ENCODE peak calls at places on chromosome 5, in five cellular contexts. Z is kidney epithelial cell, R is fibroblast of mammary gland, Q is NCI-H1105 treated with DMSO at 0.1 percent for 48 hours, Y is GM04504. K is an unnamed sample.

GRCh38 chr5:58455966-58456365 is 3.9 kb downstream of the PLK2 start:
- DNase-seq in Z (no peak), R (no peak), Q (no peak), Y (no peak), K (no peak)

GRCh38 chr5:171251519-171251918 is 57.5 kb upstream of the TLX3 start:
- DNase-seq in Z (no peak), R (no peak), Q (no peak), Y (no peak), K (no peak)

GRCh38 chr5:116703923-116704322 is 129.3 kb upstream of the SEMA6A start:
- DNase-seq in Z (no peak), R (no peak), Q (no peak), Y (no peak), K (no peak)

GRCh38 chr5:157575096-157575872 is at the start of gene ADAM19:
- DNase-seq in Z (no peak), R (peak), Q (peak), Y (peak), K (peak)

GRCh38 chr5:163104496-163104895 is 332.9 kb upstream of the CCNG1 start:
- DNase-seq in Z (no peak), R (no peak), Q (no peak), Y (no peak), K (peak)

GRCh38 chr5:139667001-139667729 is 19.0 kb downstream of the CXXC5 start:
- DNase-seq in Z (no peak), R (peak), Q (no peak), Y (no peak), K (no peak)

GRCh38 chr5:133384120-133384855 is 228.1 kb downstream of the FSTL4 start:
- DNase-seq in Z (no peak), R (no peak), Q (no peak), Y (no peak), K (no peak)

GRCh38 chr5:74122175-74122574 is 496.2 kb downstream of the ARHGEF28 start:
- DNase-seq in Z (no peak), R (no peak), Q (no peak), Y (no peak), K (no peak)

GRCh38 chr5:56233230-56233629 is at the start of gene ANKRD55:
- DNase-seq in Z (no peak), R (no peak), Q (peak), Y (no peak), K (no peak)

GRCh38 chr5:79263290-79263689 is 27.4 kb downstream of the JMY start:
- DNase-seq in Z (no peak), R (no peak), Q (no peak), Y (no peak), K (no peak)

GRCh38 chr5:150565868-150566267 is 57.9 kb downstream of the NDST1 start:
- DNase-seq in Z (no peak), R (no peak), Q (no peak), Y (no peak), K (no peak)

GRCh38 chr5:15483348-15484090 is 16.5 kb upstream of the FBXL7 start:
- DNase-seq in Z (no peak), R (no peak), Q (peak), Y (no peak), K (no peak)

GRCh38 chr5:10538789-10539684 is 24.8 kb upstream of the ANKRD33B start:
- DNase-seq in Z (no peak), R (no peak), Q (no peak), Y (no peak), K (no peak)

GRCh38 chr5:103424453-103425205 is 138.0 kb downstream of the NUDT12 start:
- DNase-seq in Z (peak), R (peak), Q (no peak), Y (no peak), K (no peak)

GRCh38 chr5:60514152-60514551 is 185.8 kb downstream of the DEPDC1B start:
- DNase-seq in Z (no peak), R (no peak), Q (no peak), Y (no peak), K (no peak)

GRCh38 chr5:1640276-1640898 is 116.6 kb upstream of the LPCAT1 start:
- DNase-seq in Z (no peak), R (no peak), Q (no peak), Y (no peak), K (no peak)

GRCh38 chr5:158140120-158140778 is 281.3 kb upstream of the CLINT1 start:
- DNase-seq in Z (no peak), R (peak), Q (no peak), Y (no peak), K (no peak)

GRCh38 chr5:144812770-144813169 is 642.1 kb downstream of the KCTD16 start:
- DNase-seq in Z (no peak), R (peak), Q (no peak), Y (peak), K (no peak)

GRCh38 chr5:138716456-138716924 is 36.7 kb upstream of the CTNNA1 start:
- DNase-seq in Z (no peak), R (no peak), Q (peak), Y (no peak), K (no peak)

GRCh38 chr5:43270686-43271085 is 42.5 kb downstream of the HMGCS1 start:
- DNase-seq in Z (no peak), R (no peak), Q (no peak), Y (no peak), K (no peak)

GRCh38 chr5:160850439-160850838 is 1.6 kb downstream of the ATP10B start:
- DNase-seq in Z (no peak), R (no peak), Q (no peak), Y (no peak), K (no peak)

GRCh38 chr5:9927521-9927997 is 297.4 kb upstream of the TAS2R1 start:
- DNase-seq in Z (no peak), R (peak), Q (no peak), Y (no peak), K (no peak)

GRCh38 chr5:178434851-178435250 is 155.3 kb downstream of the COL23A1 start:
- DNase-seq in Z (no peak), R (no peak), Q (no peak), Y (no peak), K (no peak)

GRCh38 chr5:112366987-112367386 is 52.1 kb downstream of the EPB41L4A start:
- DNase-seq in Z (no peak), R (no peak), Q (no peak), Y (no peak), K (no peak)

GRCh38 chr5:74149395-74149794 is 491.1 kb downstream of the ENC1 start:
- DNase-seq in Z (no peak), R (peak), Q (no peak), Y (peak), K (peak)

GRCh38 chr5:143696920-143697319 is 115.0 kb upstream of the HMHB1 start:
- DNase-seq in Z (no peak), R (no peak), Q (no peak), Y (no peak), K (no peak)

GRCh38 chr5:177496111-177497010 is 1.0 kb downstream of the PDLIM7 start:
- DNase-seq in Z (peak), R (peak), Q (peak), Y (peak), K (no peak)

GRCh38 chr5:113264061-113264460 is 170.7 kb downstream of the TSSK1B start:
- DNase-seq in Z (peak), R (peak), Q (no peak), Y (no peak), K (no peak)

GRCh38 chr5:56450766-56451165 is 217.6 kb upstream of the ANKRD55 start:
- DNase-seq in Z (no peak), R (no peak), Q (no peak), Y (no peak), K (no peak)

GRCh38 chr5:147084702-147085101 is 150.1 kb upstream of the STK32A start:
- DNase-seq in Z (no peak), R (no peak), Q (no peak), Y (no peak), K (no peak)

GRCh38 chr5:126514159-126515141 is 80.6 kb downstream of the ALDH7A1 start:
- DNase-seq in Z (no peak), R (peak), Q (no peak), Y (no peak), K (no peak)

GRCh38 chr5:77305921-77306320 is 95.4 kb downstream of the PDE8B start:
- DNase-seq in Z (no peak), R (peak), Q (no peak), Y (peak), K (no peak)

GRCh38 chr5:136329791-136330190 is 35.6 kb downstream of the TRPC7 start:
- DNase-seq in Z (no peak), R (no peak), Q (no peak), Y (no peak), K (no peak)

GRCh38 chr5:161530700-161531099 is 15.8 kb downstream of the GABRB2 start:
- DNase-seq in Z (no peak), R (no peak), Q (no peak), Y (no peak), K (no peak)

GRCh38 chr5:96410013-96410412 is 23.0 kb downstream of the PCSK1 start:
- DNase-seq in Z (no peak), R (peak), Q (no peak), Y (no peak), K (no peak)